ENCODE peak calls at places on chromosomes 7 and 10, in four cellular contexts. W is HCT116, G is K562, M is HepG2. O is an unnamed sample.
A peak's percentile ranks its signal among the peaks of the same experiment; 100 is the strongest.

GRCh38 chr10:6581750-6582697 is 1.9 kb upstream of the PRKCQ start:
- DNase-seq in W (no peak), G (peak; percentile 31), M (no peak), O (no peak)

GRCh38 chr7:149771696-149772235 is 1.6 kb downstream of the ZNF467 start:
- DNase-seq in W (peak; percentile 64), G (peak; percentile 98), M (peak; percentile 61), O (peak; percentile 39)

GRCh38 chr7:103630318-103630717 is 184.3 kb upstream of the SLC26A5 start:
- DNase-seq in W (no peak), G (no peak), M (no peak), O (no peak)

GRCh38 chr7:80257751-80258150 is 123.1 kb downstream of the GNAI1 start:
- DNase-seq in W (no peak), G (no peak), M (no peak), O (no peak)

GRCh38 chr7:7965301-7965700 is 3.3 kb upstream of the GLCCI1 start:
- DNase-seq in W (no peak), G (no peak), M (no peak), O (no peak)

GRCh38 chr7:29184599-29184998 is 10.0 kb upstream of the CHN2 start:
- DNase-seq in W (no peak), G (no peak), M (no peak), O (no peak)

GRCh38 chr10:47088656-47089354 is 177.6 kb downstream of the PTPN20 start:
- DNase-seq in W (no peak), G (no peak), M (no peak), O (no peak)

GRCh38 chr7:112510032-112510742 is 29.4 kb downstream of the LSMEM1 start:
- DNase-seq in W (no peak), G (no peak), M (no peak), O (no peak)

GRCh38 chr7:108613147-108613948 is 43.7 kb downstream of the DNAJB9 start:
- DNase-seq in W (peak; percentile 33), G (peak; percentile 75), M (peak; percentile 32), O (peak; percentile 25)

GRCh38 chr7:4689668-4690067 is 7.6 kb downstream of the FOXK1 start:
- DNase-seq in W (no peak), G (no peak), M (no peak), O (no peak)

GRCh38 chr10:12501851-12502525 is 152.6 kb downstream of the CAMK1D start:
- DNase-seq in W (no peak), G (no peak), M (no peak), O (no peak)

GRCh38 chr10:32065871-32066270 is 9.6 kb upstream of the KIF5B start:
- DNase-seq in W (no peak), G (no peak), M (no peak), O (no peak)

GRCh38 chr10:5157501-5157900 is 27.4 kb downstream of the AKR1C8 start:
- DNase-seq in W (no peak), G (no peak), M (no peak), O (no peak)

GRCh38 chr10:68594405-68594804 is 34.3 kb downstream of the TET1 start:
- DNase-seq in W (peak; percentile 50), G (peak; percentile 29), M (no peak), O (no peak)

GRCh38 chr7:15889501-15889900 is 203.0 kb upstream of the MEOX2 start:
- DNase-seq in W (peak; percentile 15), G (no peak), M (no peak), O (no peak)

GRCh38 chr7:105218939-105219770 is 169.6 kb downstream of the SRPK2 start:
- DNase-seq in W (no peak), G (no peak), M (no peak), O (no peak)

GRCh38 chr7:27641576-27642230 is 21.0 kb downstream of the HIBADH start:
- DNase-seq in W (no peak), G (no peak), M (no peak), O (no peak)

GRCh38 chr7:122310119-122311021 is 5.8 kb upstream of the FEZF1 start:
- DNase-seq in W (no peak), G (no peak), M (no peak), O (no peak)

GRCh38 chr10:4243651-4244050 is 458.6 kb upstream of the KLF6 start:
- DNase-seq in W (peak; percentile 61), G (no peak), M (no peak), O (peak; percentile 85)

GRCh38 chr10:67175354-67175753 is 249.5 kb downstream of the LRRTM3 start:
- DNase-seq in W (no peak), G (no peak), M (no peak), O (no peak)

GRCh38 chr7:139767561-139767982 is 10.2 kb downstream of the HIPK2 start:
- DNase-seq in W (no peak), G (no peak), M (no peak), O (no peak)

GRCh38 chr7:118949031-118949430 is 724.5 kb downstream of the ANKRD7 start:
- DNase-seq in W (no peak), G (no peak), M (no peak), O (no peak)

GRCh38 chr10:130967161-130967560 is 344.4 kb downstream of the TCERG1L start:
- DNase-seq in W (no peak), G (no peak), M (no peak), O (no peak)

GRCh38 chr7:45199506-45199905 is 41.9 kb downstream of the RAMP3 start:
- DNase-seq in W (no peak), G (no peak), M (no peak), O (no peak)

GRCh38 chr10:103566536-103566935 is 73.0 kb downstream of the NEURL1 start:
- DNase-seq in W (no peak), G (no peak), M (no peak), O (no peak)

GRCh38 chr7:143454091-143454729 is 11.0 kb downstream of the TAS2R60 start:
- DNase-seq in W (no peak), G (no peak), M (no peak), O (no peak)

GRCh38 chr10:86483664-86484063 is 37.9 kb downstream of the WAPL start:
- DNase-seq in W (no peak), G (no peak), M (no peak), O (no peak)

DNA sequence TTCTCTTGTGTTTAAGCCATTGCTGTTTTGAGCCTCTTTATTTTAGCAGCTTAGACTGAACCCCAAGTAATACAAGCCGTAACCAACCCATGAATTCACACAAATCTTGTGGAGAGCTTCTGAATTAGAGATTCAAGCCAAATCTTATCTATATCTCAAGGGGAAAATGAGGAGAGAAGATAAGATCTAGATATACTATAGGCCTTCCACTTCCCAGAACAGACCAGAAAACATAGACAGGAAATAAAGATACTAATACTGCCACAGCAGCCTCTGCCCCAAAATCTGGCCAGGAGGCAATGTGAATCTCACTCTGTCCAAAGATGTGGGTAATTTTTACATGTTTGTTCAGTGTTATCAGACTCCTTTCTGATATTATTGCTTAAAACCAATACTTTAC is 307.2 kb downstream of the PTEN start:
- DNase-seq in W (no peak), G (no peak), M (no peak), O (no peak)
- H3K4me3 ChIP-seq in W (no peak overlapping the region), G (no peak overlapping the region), M (no peak overlapping the region), O (no peak overlapping the region)

DNA sequence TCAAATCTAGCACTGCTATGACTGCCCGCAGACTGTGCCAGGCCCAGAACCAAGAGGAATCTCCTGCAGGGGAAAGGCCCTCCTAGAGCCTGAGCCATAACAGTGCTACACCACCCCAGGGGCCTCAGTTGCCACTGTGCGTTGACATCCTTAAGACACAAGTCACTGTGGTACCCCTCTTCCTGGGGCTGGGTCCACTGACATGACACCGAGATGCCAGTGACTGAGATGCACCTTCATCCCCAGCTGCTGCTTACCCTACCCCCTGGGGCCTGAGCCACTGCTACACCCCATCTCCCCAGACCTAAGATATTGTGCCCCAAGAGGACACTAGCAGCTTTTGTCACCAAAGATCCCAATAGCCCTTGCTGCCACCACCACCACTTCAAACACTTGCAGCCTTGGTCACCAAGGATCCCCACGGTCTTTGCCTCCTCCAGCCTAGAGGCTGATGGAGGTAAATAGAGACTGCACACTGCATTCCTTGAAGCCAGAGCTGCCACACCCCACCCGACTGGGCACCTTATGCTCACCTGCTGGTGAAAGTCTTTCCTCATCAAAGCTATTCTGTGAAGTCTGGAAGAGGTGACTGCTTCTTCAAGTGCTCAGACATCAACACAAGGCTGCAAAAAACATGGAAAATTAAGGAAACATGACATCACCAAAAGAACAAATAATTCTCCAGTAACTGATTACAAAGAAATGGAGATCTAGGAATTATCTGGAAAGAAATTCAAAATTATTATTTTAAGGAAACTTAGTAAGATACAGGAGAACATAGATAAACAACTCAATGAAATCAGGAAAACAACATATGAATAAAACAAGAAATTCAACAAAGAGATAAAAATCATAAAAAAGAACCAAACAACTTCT is 40.4 kb upstream of the SHH start:
- DNase-seq in W (no peak), G (no peak), M (no peak), O (no peak)
- TF ChIP-seq TCF7L2 in W (no peak), G (no peak), M (no peak), O (no peak)

DNA sequence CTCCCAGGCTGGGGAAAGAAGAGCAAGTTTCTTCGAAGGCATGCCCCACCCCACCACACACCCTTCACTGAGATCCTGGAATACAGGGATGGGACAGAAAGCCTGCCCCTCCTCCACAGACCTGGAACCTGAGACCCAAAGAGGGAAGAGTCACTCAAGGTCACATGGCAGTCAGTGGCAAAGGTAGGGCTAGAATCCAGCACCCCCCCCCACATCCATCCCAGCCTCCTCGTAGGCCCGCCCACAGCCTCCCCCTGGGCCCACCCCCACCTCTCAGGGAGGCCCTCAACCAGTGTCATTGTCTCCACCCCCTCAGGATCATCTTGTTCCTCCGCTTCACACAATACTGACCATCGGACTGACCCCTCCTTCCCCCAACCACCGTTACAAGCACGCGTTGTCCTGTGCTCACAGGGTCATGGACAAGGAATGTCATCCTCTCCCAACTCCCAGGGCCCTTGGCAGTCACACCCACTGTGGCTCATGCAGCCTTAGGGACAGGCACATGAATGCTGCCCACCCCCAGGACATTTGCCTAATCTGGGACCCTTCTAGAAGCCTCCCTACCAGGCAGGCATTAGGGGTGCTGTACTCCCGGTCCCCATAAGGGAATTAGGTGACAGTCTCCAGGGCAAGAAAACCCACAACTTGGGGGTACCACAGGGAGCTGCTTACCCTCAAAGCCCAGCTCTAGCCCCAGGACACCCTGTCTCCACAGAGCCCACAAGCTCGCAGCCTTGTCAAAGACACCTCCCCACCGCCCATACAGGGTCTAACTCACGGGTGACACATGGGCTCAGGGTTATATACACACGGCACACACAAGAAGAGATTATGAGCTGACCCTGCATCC is 1.4 kb downstream of the KCNH2 start:
- DNase-seq in W (no peak), G (peak; percentile 82), M (no peak), O (no peak)
- H3K4me3 ChIP-seq in W (peak overlapping the region; percentile 75), G (peak overlapping the region; percentile 45), M (no peak overlapping the region), O (peak overlapping the region; percentile 14)

GRCh38 chr7:90383879-90384278 is 19.4 kb upstream of the CLDN12 start:
- DNase-seq in W (no peak), G (no peak), M (no peak), O (no peak)
- TF ChIP-seq TCF7L2 in W (no peak), G (no peak), M (no peak), O (no peak)

GRCh38 chr10:70442332-70442988 is 979 bp upstream of the NODAL start:
- DNase-seq in W (no peak), G (no peak), M (peak; percentile 76), O (no peak)
- H3K4me3 ChIP-seq in W (no peak overlapping the region), G (no peak overlapping the region), M (no peak overlapping the region), O (no peak overlapping the region)

GRCh38 chr10:55800607-55801241 is 560.3 kb downstream of the ZWINT start:
- DNase-seq in W (no peak), G (no peak), M (no peak), O (no peak)
- TF ChIP-seq TCF7L2 in W (no peak), G (no peak), M (no peak), O (no peak)

GRCh38 chr7:151806938-151807775 is 69.8 kb downstream of the PRKAG2 start:
- DNase-seq in W (no peak), G (no peak), M (no peak), O (no peak)
- H3K4me3 ChIP-seq in W (no peak overlapping the region), G (no peak overlapping the region), M (no peak overlapping the region), O (no peak overlapping the region)